ENCODE peak calls at places on chromosomes 1 and 21, in ten cellular contexts. K is GM23248; I is activated gamma-delta T cell treated with Interleukin-2 at 50 U/mL for 16 hours; L is astrocyte of the spinal cord; R is WTC11; F is left cardiac atrium; Z is glutamatergic neuron; J is RCC 7860; C is naive thymus-derived CD8-positive, alpha-beta T cell; O is stimulated activated CD8-positive, alpha-beta memory T cell treated with anti-CD3 and anti-CD28 coated beads, Interleukin-4, amount 100 ng/mL, for 1 hour. Y is an unnamed sample.
A peak's percentile ranks its signal among the peaks of the same experiment; 100 is the strongest.

GRCh38 chr1:1796466-1796865 is 18.2 kb upstream of the NADK start:
- DNase-seq in K (no peak), I (no peak), L (no peak), R (no peak), F (no peak), Z (no peak), J (no peak), C (peak; percentile 32), O (no peak), Y (no peak)

GRCh38 chr1:88890790-88891317 is 513 bp downstream of the GTF2B start:
- DNase-seq in K (peak; percentile 73), I (no peak), L (peak; percentile 50), R (peak; percentile 24), F (no peak), Z (peak; percentile 28), J (no peak), C (peak; percentile 43), O (no peak), Y (peak; percentile 27)

GRCh38 chr1:172144445-172145060 is 275.9 kb upstream of the C1orf105 start:
- DNase-seq in K (peak; percentile 99), I (no peak), L (peak; percentile 91), R (no peak), F (peak; percentile 76), Z (peak; percentile 46), J (no peak), C (no peak), O (no peak), Y (peak; percentile 32)

GRCh38 chr1:79945391-79945790 is 938.9 kb upstream of the ADGRL4 start:
- DNase-seq in K (peak; percentile 18), I (no peak), L (no peak), R (no peak), F (no peak), Z (no peak), J (no peak), C (no peak), O (no peak), Y (no peak)

GRCh38 chr21:29449306-29449940 is 150.7 kb downstream of the BACH1 start:
- DNase-seq in K (no peak), I (no peak), L (no peak), R (no peak), F (no peak), Z (no peak), J (no peak), C (peak; percentile 15), O (no peak), Y (no peak)

GRCh38 chr1:150976879-150977694 is 2.5 kb upstream of the CERS2 start:
- DNase-seq in K (peak; percentile 74), I (peak; percentile 70), L (no peak), R (peak; percentile 67), F (peak; percentile 82), Z (no peak), J (peak; percentile 90), C (peak; percentile 62), O (peak; percentile 54), Y (no peak)

GRCh38 chr1:37931148-37931492 is 15.7 kb downstream of the INPP5B start:
- DNase-seq in K (peak; percentile 23), I (peak; percentile 11), L (no peak), R (no peak), F (no peak), Z (no peak), J (no peak), C (no peak), O (no peak), Y (no peak)

GRCh38 chr1:75811211-75811981 is 14.7 kb downstream of the MSH4 start:
- DNase-seq in K (peak; percentile 53), I (no peak), L (no peak), R (no peak), F (no peak), Z (no peak), J (no peak), C (no peak), O (no peak), Y (no peak)

GRCh38 chr1:157984469-157984868 is 9.0 kb upstream of the KIRREL1 start:
- DNase-seq in K (peak; percentile 28), I (no peak), L (no peak), R (no peak), F (no peak), Z (no peak), J (no peak), C (no peak), O (no peak), Y (no peak)

GRCh38 chr1:97745912-97746311 is 174.9 kb downstream of the DPYD start:
- DNase-seq in K (peak; percentile 72), I (no peak), L (peak; percentile 7), R (no peak), F (no peak), Z (no peak), J (no peak), C (no peak), O (no peak), Y (no peak)

GRCh38 chr1:108199231-108199657 is 899 bp downstream of the SLC25A24 start:
- DNase-seq in K (peak; percentile 62), I (no peak), L (peak; percentile 32), R (no peak), F (no peak), Z (no peak), J (peak; percentile 58), C (no peak), O (no peak), Y (no peak)

GRCh38 chr21:26404288-26404687 is 168.8 kb downstream of the CYYR1 start:
- DNase-seq in K (no peak), I (no peak), L (no peak), R (no peak), F (no peak), Z (no peak), J (no peak), C (no peak), O (no peak), Y (no peak)

Y was measured in nephron progenitor cell.